ENCODE peak calls at places on chromosomes 4 and X, in eight cellular contexts. Z is neural progenitor cell, U is right lobe of liver, O is PC-3, R is prostate gland, J is tibial nerve, B is cardiac muscle cell, X is astrocyte of the cerebellum. Y is an unnamed sample.

GRCh38 chrX:38095971-38096529 is 89.7 kb downstream of the SYTL5 start:
- DNase-seq in Z (no peak), U (no peak), O (peak; percentile 75), R (no peak), J (no peak), B (no peak), X (no peak), Y (no peak)

GRCh38 chr4:102828497-102828808 is 1.1 kb upstream of the UBE2D3 start:
- DNase-seq in Z (no peak), U (no peak), O (no peak), R (no peak), J (no peak), B (no peak), X (no peak), Y (no peak)

GRCh38 chr4:21869978-21870745 is 78.4 kb downstream of the KCNIP4 start:
- DNase-seq in Z (no peak), U (no peak), O (no peak), R (no peak), J (no peak), B (no peak), X (no peak), Y (no peak)

GRCh38 chr4:133869486-133869885 is 332.1 kb downstream of the PABPC4L start:
- DNase-seq in Z (no peak), U (no peak), O (no peak), R (no peak), J (no peak), B (no peak), X (no peak), Y (no peak)

GRCh38 chr4:105181259-105181658 is 34.6 kb downstream of the TET2 start:
- DNase-seq in Z (peak; percentile 78), U (no peak), O (no peak), R (no peak), J (no peak), B (no peak), X (no peak), Y (no peak)

GRCh38 chr4:152278505-152279301 is 257.2 kb downstream of the FBXW7 start:
- DNase-seq in Z (no peak), U (no peak), O (no peak), R (no peak), J (no peak), B (no peak), X (no peak), Y (no peak)

GRCh38 chrX:2521092-2521926 is 20.5 kb upstream of the DHRSX start:
- DNase-seq in Z (no peak), U (no peak), O (no peak), R (no peak), J (peak; percentile 33), B (no peak), X (no peak), Y (peak; percentile 25)

GRCh38 chrX:70009049-70009448 is 40.7 kb downstream of the AWAT2 start:
- DNase-seq in Z (no peak), U (no peak), O (no peak), R (no peak), J (no peak), B (no peak), X (no peak), Y (no peak)

GRCh38 chrX:140664939-140665338 is 44.6 kb upstream of the LINC00632 start:
- DNase-seq in Z (no peak), U (no peak), O (peak; percentile 35), R (no peak), J (no peak), B (peak; percentile 10), X (peak; percentile 27), Y (no peak)

GRCh38 chr4:108940086-108941033 is 177.5 kb upstream of the ETNPPL start:
- DNase-seq in Z (no peak), U (no peak), O (peak; percentile 24), R (no peak), J (no peak), B (no peak), X (no peak), Y (no peak)

GRCh38 chrX:148133099-148133725 is 152.1 kb downstream of the FMR1NB start:
- DNase-seq in Z (no peak), U (no peak), O (no peak), R (no peak), J (no peak), B (no peak), X (no peak), Y (no peak)

GRCh38 chrX:48665991-48666390 is 17.6 kb upstream of the WAS start:
- DNase-seq in Z (no peak), U (no peak), O (peak; percentile 21), R (no peak), J (no peak), B (no peak), X (no peak), Y (no peak)

GRCh38 chr4:183840311-183840710 is 64.8 kb upstream of the STOX2 start:
- DNase-seq in Z (peak; percentile 93), U (peak; percentile 63), O (peak; percentile 82), R (peak; percentile 77), J (peak; percentile 91), B (peak; percentile 93), X (peak; percentile 63), Y (peak; percentile 34)

GRCh38 chr4:70945452-70946055 is 43.4 kb downstream of the MOB1B start:
- DNase-seq in Z (no peak), U (no peak), O (no peak), R (no peak), J (no peak), B (no peak), X (no peak), Y (no peak)

GRCh38 chrX:151516538-151517187 is 46.8 kb upstream of the PASD1 start:
- DNase-seq in Z (no peak), U (no peak), O (no peak), R (no peak), J (no peak), B (no peak), X (no peak), Y (no peak)

DNA sequence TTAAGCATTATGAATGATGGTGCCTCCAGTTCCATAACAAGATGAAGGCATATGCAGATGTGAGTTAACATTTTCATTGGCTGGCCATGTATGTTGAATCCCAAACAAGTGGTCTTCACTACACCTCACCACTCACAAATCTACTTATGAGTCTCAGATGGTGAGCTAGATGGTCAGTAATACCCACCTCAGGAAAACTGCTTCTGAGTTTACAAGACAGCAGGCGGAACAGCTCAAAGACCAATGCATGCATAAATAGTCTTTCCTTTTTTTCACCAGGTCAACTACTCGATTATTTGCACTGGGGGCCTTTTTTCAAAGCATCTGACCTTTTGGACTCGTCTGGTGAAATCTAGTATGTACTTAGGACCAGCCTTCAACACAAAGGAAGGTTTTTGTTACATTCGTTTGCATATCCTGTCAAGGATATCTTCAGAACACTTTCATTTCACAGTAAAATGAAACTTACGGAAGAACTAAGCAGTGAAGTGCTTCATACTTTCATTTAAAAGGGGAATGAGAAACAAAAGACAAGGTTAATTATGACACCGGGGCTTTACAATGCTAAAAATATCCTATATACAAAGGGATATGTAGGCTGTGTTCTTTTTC is 23.1 kb upstream of the TLR7 start:
- DNase-seq in Z (no peak), U (no peak), O (no peak), R (no peak), J (no peak), B (no peak), X (no peak), Y (no peak)
- H3K4me3 ChIP-seq in Z (no peak overlapping the region), U (no peak overlapping the region), O (no peak overlapping the region), R (no peak overlapping the region), J (no peak overlapping the region), B (no peak overlapping the region), X (no peak overlapping the region), Y (no peak overlapping the region)

GRCh38 chr4:52172166-52172565 is 121.1 kb downstream of the SPATA18 start:
- DNase-seq in Z (peak; percentile 8), U (no peak), O (peak; percentile 46), R (no peak), J (no peak), B (no peak), X (no peak), Y (no peak)
- TF ChIP-seq CTCF in Z (peak; percentile 38), U (no peak), O (peak; percentile 61), R (no peak), J (no peak), B (peak; percentile 31), X (no peak), Y (peak; percentile 37)

DNA sequence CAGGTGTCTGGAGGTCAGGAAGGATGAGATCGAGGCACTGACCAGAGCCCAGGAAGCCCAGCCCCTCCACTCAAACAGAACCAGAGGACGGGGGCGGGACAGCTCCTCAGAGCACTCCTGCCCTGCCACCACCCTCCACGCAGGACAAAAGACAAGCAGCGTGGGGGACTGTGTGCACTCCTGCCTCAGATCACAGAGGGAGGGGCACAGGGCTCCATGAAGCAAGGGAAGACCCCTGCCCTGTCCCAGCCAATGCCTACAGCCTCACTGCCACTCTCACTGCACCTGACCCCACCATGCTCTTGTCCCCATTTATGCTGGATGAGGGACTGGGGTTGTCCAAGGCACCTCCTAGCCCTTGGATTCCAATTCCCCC is 169.0 kb downstream of the AFAP1 start:
- DNase-seq in Z (no peak), U (peak; percentile 42), O (no peak), R (no peak), J (no peak), B (no peak), X (no peak), Y (no peak)
- H3K4me3 ChIP-seq in Z (no peak overlapping the region), U (no peak overlapping the region), O (no peak overlapping the region), R (no peak overlapping the region), J (no peak overlapping the region), B (no peak overlapping the region), X (no peak overlapping the region), Y (no peak overlapping the region)

GRCh38 chrX:145393702-145394235 is 146.5 kb downstream of the SPANXN1 start:
- DNase-seq in Z (peak; percentile 15), U (no peak), O (peak; percentile 11), R (no peak), J (no peak), B (no peak), X (no peak), Y (no peak)
- TF ChIP-seq CTCF in Z (peak; percentile 61), U (peak; percentile 31), O (peak; percentile 54), R (no peak), J (no peak), B (no peak), X (peak; percentile 16), Y (no peak)

GRCh38 chrX:40155617-40156471 is 58.1 kb upstream of the BCOR start:
- DNase-seq in Z (peak; percentile 64), U (peak; percentile 61), O (no peak), R (no peak), J (no peak), B (no peak), X (no peak), Y (no peak)
- H3K4me3 ChIP-seq in Z (peak overlapping the region; percentile 54), U (peak overlapping the region; percentile 51), O (peak overlapping the region; percentile 84), R (peak overlapping the region; percentile 36), J (peak overlapping the region; percentile 55), B (peak overlapping the region; percentile 43), X (peak overlapping the region; percentile 31), Y (peak overlapping the region; percentile 36)

GRCh38 chrX:111265506-111265905 is 4.8 kb downstream of the CAPN6 start:
- DNase-seq in Z (no peak), U (no peak), O (no peak), R (no peak), J (no peak), B (no peak), X (no peak), Y (no peak)

GRCh38 chrX:111262086-111262485 is 8.2 kb downstream of the CAPN6 start:
- DNase-seq in Z (no peak), U (no peak), O (no peak), R (no peak), J (no peak), B (no peak), X (no peak), Y (no peak)

GRCh38 chrX:111270339-111270738 is at the start of gene CAPN6:
- DNase-seq in Z (peak; percentile 77), U (no peak), O (peak; percentile 14), R (peak; percentile 7), J (no peak), B (no peak), X (no peak), Y (peak; percentile 5)

GRCh38 chrX:111259559-111259958 is 10.7 kb downstream of the CAPN6 start:
- DNase-seq in Z (no peak), U (no peak), O (no peak), R (no peak), J (no peak), B (no peak), X (no peak), Y (no peak)

GRCh38 chrX:111264397-111264796 is 5.9 kb downstream of the CAPN6 start:
- DNase-seq in Z (no peak), U (no peak), O (no peak), R (no peak), J (no peak), B (no peak), X (no peak), Y (no peak)
- TF ChIP-seq CTCF in Z (peak; percentile 30), U (no peak), O (no peak), R (no peak), J (no peak), B (no peak), X (no peak), Y (no peak)